ENCODE peak calls at places on chromosomes 5 and 9, in six cellular contexts. G is A549, L is uterus, F is cardiac fibroblast, B is HCT116, Y is neural progenitor cell. K is an unnamed sample.

GRCh38 chr5:172646716-172647285 is 5.7 kb downstream of the NEURL1B start:
- DNase-seq in G (peak; percentile 73), L (peak; percentile 68), F (peak; percentile 41), B (no peak), Y (peak; percentile 75), K (peak; percentile 45)

GRCh38 chr5:139668064-139668880 is 20.1 kb downstream of the CXXC5 start:
- DNase-seq in G (no peak), L (peak; percentile 41), F (peak; percentile 50), B (no peak), Y (peak; percentile 67), K (peak; percentile 61)

GRCh38 chr5:4661326-4661725 is 478.8 kb upstream of the ADAMTS16 start:
- DNase-seq in G (no peak), L (no peak), F (no peak), B (no peak), Y (no peak), K (peak; percentile 75)

GRCh38 chr5:7927466-7928375 is 58.8 kb downstream of the MTRR start:
- DNase-seq in G (peak; percentile 60), L (no peak), F (peak; percentile 59), B (peak; percentile 22), Y (peak; percentile 78), K (peak; percentile 75)

GRCh38 chr9:86700601-86701000 is 246.7 kb downstream of the GAS1 start:
- DNase-seq in G (no peak), L (peak; percentile 83), F (peak; percentile 87), B (no peak), Y (no peak), K (no peak)

GRCh38 chr9:110125207-110125751 is 82.7 kb downstream of the C9orf152 start:
- DNase-seq in G (peak; percentile 62), L (peak; percentile 91), F (peak; percentile 99), B (no peak), Y (peak; percentile 94), K (peak; percentile 72)

GRCh38 chr5:137316346-137316736 is 182.8 kb downstream of the SPOCK1 start:
- DNase-seq in G (no peak), L (no peak), F (peak; percentile 64), B (no peak), Y (no peak), K (no peak)

GRCh38 chr5:178356459-178356872 is 123.9 kb upstream of the PHYKPL start:
- DNase-seq in G (no peak), L (no peak), F (no peak), B (no peak), Y (peak; percentile 79), K (peak; percentile 35)

GRCh38 chr9:9942764-9943424 is 669.9 kb downstream of the PTPRD start:
- DNase-seq in G (peak; percentile 18), L (peak; percentile 18), F (peak; percentile 71), B (no peak), Y (peak; percentile 70), K (peak; percentile 85)

GRCh38 chr5:88842784-88843183 is 40.2 kb downstream of the MEF2C start:
- DNase-seq in G (no peak), L (no peak), F (no peak), B (no peak), Y (no peak), K (no peak)

GRCh38 chr5:152953788-152954483 is 536.5 kb upstream of the GRIA1 start:
- DNase-seq in G (no peak), L (no peak), F (no peak), B (no peak), Y (no peak), K (no peak)

GRCh38 chr9:34589656-34590375 is at the start of gene CNTFR:
- DNase-seq in G (no peak), L (peak; percentile 68), F (no peak), B (no peak), Y (peak; percentile 88), K (peak; percentile 67)

GRCh38 chr5:40570408-40571129 is 109.1 kb upstream of the PTGER4 start:
- DNase-seq in G (peak; percentile 8), L (no peak), F (peak; percentile 45), B (no peak), Y (no peak), K (no peak)

GRCh38 chr9:78073722-78074121 is 42.1 kb upstream of the GNAQ start:
- DNase-seq in G (no peak), L (no peak), F (no peak), B (no peak), Y (no peak), K (no peak)

GRCh38 chr5:149466457-149466972 is 84.7 kb downstream of the CSNK1A1 start:
- DNase-seq in G (peak; percentile 58), L (no peak), F (no peak), B (no peak), Y (no peak), K (no peak)

GRCh38 chr5:219492-219891 is 1.4 kb downstream of the SDHA start:
- DNase-seq in G (no peak), L (no peak), F (no peak), B (no peak), Y (peak; percentile 57), K (no peak)

GRCh38 chr9:89444212-89444611 is 53.7 kb downstream of the SEMA4D start:
- DNase-seq in G (no peak), L (no peak), F (no peak), B (no peak), Y (no peak), K (no peak)

GRCh38 chr9:79759460-79759859 is 187.7 kb downstream of the TLE4 start:
- DNase-seq in G (no peak), L (no peak), F (peak; percentile 0), B (no peak), Y (no peak), K (no peak)

GRCh38 chr9:136149853-136150252 is 31.2 kb upstream of the TMEM250 start:
- DNase-seq in G (no peak), L (no peak), F (no peak), B (no peak), Y (no peak), K (no peak)

GRCh38 chr9:91258448-91258847 is 103.3 kb downstream of the AUH start:
- DNase-seq in G (no peak), L (no peak), F (no peak), B (no peak), Y (no peak), K (no peak)

GRCh38 chr5:67963789-67964519 is 251.6 kb upstream of the PIK3R1 start:
- DNase-seq in G (no peak), L (no peak), F (no peak), B (no peak), Y (no peak), K (no peak)

GRCh38 chr9:137902646-137903045 is 25.1 kb downstream of the CACNA1B start:
- DNase-seq in G (no peak), L (no peak), F (no peak), B (no peak), Y (no peak), K (peak; percentile 33)

GRCh38 chr9:12808569-12808968 is 33.7 kb downstream of the LURAP1L start:
- DNase-seq in G (no peak), L (no peak), F (no peak), B (no peak), Y (no peak), K (no peak)

GRCh38 chr5:179871506-179871905 is 12.9 kb upstream of the MRNIP start:
- DNase-seq in G (no peak), L (peak; percentile 74), F (no peak), B (no peak), Y (no peak), K (no peak)

GRCh38 chr5:179870952-179871351 is 12.3 kb upstream of the MRNIP start:
- DNase-seq in G (no peak), L (no peak), F (no peak), B (no peak), Y (no peak), K (no peak)

GRCh38 chr5:179869641-179870402 is 11.2 kb upstream of the MRNIP start:
- DNase-seq in G (no peak), L (no peak), F (no peak), B (no peak), Y (peak; percentile 36), K (no peak)

GRCh38 chr5:179869101-179869500 is 10.5 kb upstream of the MRNIP start:
- DNase-seq in G (no peak), L (no peak), F (no peak), B (no peak), Y (peak; percentile 64), K (no peak)

GRCh38 chr5:179870403-179870903 is 11.8 kb upstream of the MRNIP start:
- DNase-seq in G (peak; percentile 56), L (peak; percentile 62), F (peak; percentile 81), B (no peak), Y (peak; percentile 79), K (peak; percentile 77)
- TF ChIP-seq CTCF in G (peak; percentile 30), L (no peak), F (peak; percentile 37), B (peak; percentile 45), Y (peak; percentile 64), K (peak; percentile 47)

DNA sequence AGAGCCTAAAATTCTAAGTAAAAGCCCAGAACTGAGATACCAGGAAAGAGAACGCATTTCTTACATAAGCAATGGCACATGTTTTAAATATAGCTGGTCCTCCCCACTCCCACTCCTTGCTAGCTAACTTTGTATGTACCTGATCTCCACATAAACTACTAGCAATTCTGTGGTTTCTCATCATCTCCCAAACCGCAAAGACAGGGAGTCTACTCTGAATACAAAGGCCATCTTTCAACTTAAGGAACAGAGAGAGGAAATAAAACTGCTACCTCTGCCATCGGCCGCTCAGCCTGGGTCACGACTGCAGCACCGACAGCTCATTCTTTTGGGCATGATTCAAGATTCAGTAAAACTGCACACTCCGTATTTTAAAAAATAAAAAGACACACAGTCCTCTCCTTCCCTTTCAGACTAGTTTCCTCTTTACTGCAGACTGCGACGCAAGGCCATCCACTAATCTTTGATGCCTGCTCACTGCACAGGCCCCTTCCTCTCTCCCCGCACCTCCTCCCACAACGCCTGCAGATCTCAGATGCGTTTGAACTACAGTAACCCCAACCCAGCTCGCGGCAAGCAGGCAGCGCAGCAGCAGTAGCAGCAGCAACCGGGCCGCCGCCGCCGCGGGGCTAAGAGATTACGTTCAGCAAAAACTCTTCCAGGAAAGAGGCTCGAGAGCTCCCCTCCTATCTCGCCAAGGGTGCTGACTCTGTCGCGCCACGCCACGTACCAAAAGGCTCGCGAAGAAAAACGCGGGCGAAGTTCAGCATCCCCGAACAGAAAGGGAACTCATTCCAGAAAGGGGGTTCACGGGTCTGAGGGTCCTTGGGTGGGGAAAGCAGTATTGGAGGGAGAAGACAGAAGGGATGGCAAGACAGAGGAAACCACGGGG is 1.5 kb downstream of the RNF145 start:
- DNase-seq in G (peak; percentile 63), L (peak; percentile 64), F (peak; percentile 82), B (peak; percentile 33), Y (peak; percentile 89), K (peak; percentile 84)
- TF ChIP-seq CTCF in G (no peak), L (no peak), F (no peak), B (no peak), Y (peak; percentile 11), K (no peak)

GRCh38 chr5:65906256-65906655 is 20.1 kb upstream of the ERBIN start:
- DNase-seq in G (no peak), L (no peak), F (no peak), B (no peak), Y (no peak), K (no peak)
- TF ChIP-seq CTCF in G (no peak), L (no peak), F (no peak), B (no peak), Y (no peak), K (no peak)

DNA sequence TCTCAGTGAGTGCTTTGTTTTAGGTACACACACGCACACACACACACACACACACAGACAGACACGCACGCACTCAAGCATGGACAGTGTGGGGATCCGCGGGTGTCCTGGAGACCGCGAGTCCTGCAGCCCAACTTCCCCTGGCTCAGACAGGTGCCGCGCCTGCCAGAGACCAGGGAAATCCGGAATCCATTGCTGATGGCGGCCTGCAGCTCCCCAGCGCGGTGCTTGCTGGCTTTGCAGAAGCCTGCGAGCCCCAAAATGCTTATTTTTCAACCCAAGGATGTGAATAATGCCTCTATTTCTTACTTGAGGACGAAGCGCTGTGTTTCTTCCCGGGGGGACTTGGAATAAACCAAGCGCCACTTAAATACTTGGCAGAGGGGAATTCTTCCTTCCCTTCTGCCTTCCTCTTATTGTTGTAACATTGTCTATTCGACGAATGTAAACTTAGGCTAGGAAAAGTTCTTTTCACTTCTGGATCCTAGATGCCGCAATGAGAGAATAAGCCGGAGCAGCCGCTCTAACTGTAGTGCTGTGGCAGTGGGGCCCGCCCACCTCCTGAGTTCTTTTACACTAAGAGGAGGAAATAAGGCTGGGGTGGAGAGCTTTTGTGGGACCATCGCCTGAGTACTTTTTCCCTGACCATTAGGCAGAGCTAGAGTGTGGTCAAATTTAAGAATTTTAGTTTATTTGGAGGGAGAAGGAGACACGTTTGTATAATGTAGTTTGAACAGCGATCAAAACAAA is 804 bp downstream of the ITGA2 start:
- DNase-seq in G (peak; percentile 31), L (peak; percentile 15), F (peak; percentile 61), B (peak; percentile 18), Y (peak; percentile 67), K (peak; percentile 44)
- TF ChIP-seq CTCF in G (peak; percentile 45), L (peak; percentile 9), F (peak; percentile 39), B (peak; percentile 13), Y (peak; percentile 43), K (no peak)